ENCODE peak calls at places on chromosomes 2 and 18, in five cellular contexts. One of them, this sample, is unnamed.

GRCh38 chr2:168703926-168704325 is 98.5 kb upstream of the NOSTRIN start:
- DNase-seq in H1: no peak
- DNase-seq in A549: no peak
- DNase-seq in HepG2: no peak
- DNase-seq in K562: no peak
- DNase-seq in this sample: no peak

GRCh38 chr2:226581661-226582060 is 218.0 kb downstream of the IRS1 start:
- DNase-seq in H1: no peak
- DNase-seq in K562: no peak
- DNase-seq in HepG2: no peak
- DNase-seq in A549: no peak
- DNase-seq in this sample: no peak

GRCh38 chr2:121746071-121746578 is 9.3 kb upstream of the TSN start:
- DNase-seq in H1: no peak
- DNase-seq in K562: no peak
- DNase-seq in A549: no peak
- DNase-seq in HepG2: no peak
- DNase-seq in this sample: no peak

GRCh38 chr2:119723121-119723635 is 36.5 kb upstream of the PTPN4 start:
- DNase-seq in A549: no peak
- DNase-seq in H1: no peak
- DNase-seq in K562: no peak
- DNase-seq in HepG2: no peak
- DNase-seq in this sample: no peak

GRCh38 chr2:178241852-178242551 is 47.7 kb downstream of the OSBPL6 start:
- DNase-seq in A549: peak
- DNase-seq in K562: peak
- DNase-seq in H1: no peak
- DNase-seq in HepG2: no peak
- DNase-seq in this sample: peak

GRCh38 chr2:28736034-28736433 is 15.6 kb upstream of the PPP1CB start:
- DNase-seq in K562: no peak
- DNase-seq in HepG2: no peak
- DNase-seq in H1: no peak
- DNase-seq in A549: no peak
- DNase-seq in this sample: no peak

GRCh38 chr2:128310761-128311160 is 7.9 kb downstream of the HS6ST1 start:
- DNase-seq in A549: no peak
- DNase-seq in K562: no peak
- DNase-seq in HepG2: no peak
- DNase-seq in H1: no peak
- DNase-seq in this sample: no peak

GRCh38 chr2:241748468-241749256 is 14.2 kb downstream of the D2HGDH start:
- DNase-seq in HepG2: no peak
- DNase-seq in H1: no peak
- DNase-seq in A549: no peak
- DNase-seq in K562: no peak
- DNase-seq in this sample: no peak

GRCh38 chr2:120747706-120748105 is 12.0 kb downstream of the GLI2 start:
- DNase-seq in HepG2: no peak
- DNase-seq in H1: no peak
- DNase-seq in A549: no peak
- DNase-seq in K562: no peak
- DNase-seq in this sample: no peak

GRCh38 chr18:28390022-28390421 is 213.1 kb upstream of the CDH2 start:
- DNase-seq in H1: no peak
- DNase-seq in HepG2: no peak
- DNase-seq in K562: no peak
- DNase-seq in A549: no peak
- DNase-seq in this sample: no peak

GRCh38 chr2:85852078-85852790 is 36.6 kb downstream of the ST3GAL5 start:
- DNase-seq in K562: no peak
- DNase-seq in H1: no peak
- DNase-seq in A549: no peak
- DNase-seq in HepG2: no peak
- DNase-seq in this sample: no peak

GRCh38 chr2:96245609-96246390 is 20.0 kb downstream of the TMEM127 start:
- DNase-seq in A549: no peak
- DNase-seq in H1: no peak
- DNase-seq in HepG2: no peak
- DNase-seq in K562: no peak
- DNase-seq in this sample: peak

GRCh38 chr2:159856760-159857159 is 58.8 kb upstream of the CD302 start:
- DNase-seq in HepG2: no peak
- DNase-seq in K562: no peak
- DNase-seq in H1: no peak
- DNase-seq in A549: no peak
- DNase-seq in this sample: no peak

GRCh38 chr18:5393779-5394178 is 98.3 kb upstream of the ZBTB14 start:
- DNase-seq in HepG2: no peak
- DNase-seq in A549: no peak
- DNase-seq in H1: no peak
- DNase-seq in K562: no peak
- DNase-seq in this sample: peak

GRCh38 chr2:96260404-96261260 is 5.2 kb downstream of the TMEM127 start:
- DNase-seq in K562: peak
- DNase-seq in HepG2: peak
- DNase-seq in H1: no peak
- DNase-seq in A549: peak
- DNase-seq in this sample: peak

GRCh38 chr18:58768293-58768974 is 96.2 kb upstream of the ZNF532 start:
- DNase-seq in H1: peak
- DNase-seq in K562: peak
- DNase-seq in HepG2: peak
- DNase-seq in A549: peak
- DNase-seq in this sample: peak

GRCh38 chr2:239326831-239327535 is 73.8 kb downstream of the HDAC4 start:
- DNase-seq in A549: no peak
- DNase-seq in K562: no peak
- DNase-seq in HepG2: no peak
- DNase-seq in H1: no peak
- DNase-seq in this sample: peak

GRCh38 chr2:217223222-217223930 is 363.5 kb upstream of the TNP1 start:
- DNase-seq in HepG2: no peak
- DNase-seq in K562: no peak
- DNase-seq in H1: no peak
- DNase-seq in A549: no peak
- DNase-seq in this sample: peak

GRCh38 chr2:235979753-235980459 is 188.3 kb downstream of the GBX2 start:
- DNase-seq in H1: no peak
- DNase-seq in HepG2: no peak
- DNase-seq in K562: no peak
- DNase-seq in A549: no peak
- DNase-seq in this sample: no peak

GRCh38 chr2:38194751-38195150 is 118.8 kb upstream of the CYP1B1 start:
- DNase-seq in HepG2: no peak
- DNase-seq in A549: no peak
- DNase-seq in H1: no peak
- DNase-seq in K562: no peak
- DNase-seq in this sample: no peak
- TF ChIP-seq MAFK in HepG2: no peak
- TF ChIP-seq MAFK in A549: no peak
- TF ChIP-seq MAFK in H1: no peak
- TF ChIP-seq MAFK in K562: no peak
- TF ChIP-seq MAFK in this sample: no peak

GRCh38 chr2:23286765-23287155 is 98.2 kb upstream of the KLHL29 start:
- DNase-seq in H1: no peak
- DNase-seq in HepG2: no peak
- DNase-seq in A549: no peak
- DNase-seq in K562: no peak
- DNase-seq in this sample: peak
- TF ChIP-seq MAFK in H1: no peak
- TF ChIP-seq MAFK in HepG2: no peak
- TF ChIP-seq MAFK in A549: no peak
- TF ChIP-seq MAFK in K562: no peak
- TF ChIP-seq MAFK in this sample: no peak

DNA sequence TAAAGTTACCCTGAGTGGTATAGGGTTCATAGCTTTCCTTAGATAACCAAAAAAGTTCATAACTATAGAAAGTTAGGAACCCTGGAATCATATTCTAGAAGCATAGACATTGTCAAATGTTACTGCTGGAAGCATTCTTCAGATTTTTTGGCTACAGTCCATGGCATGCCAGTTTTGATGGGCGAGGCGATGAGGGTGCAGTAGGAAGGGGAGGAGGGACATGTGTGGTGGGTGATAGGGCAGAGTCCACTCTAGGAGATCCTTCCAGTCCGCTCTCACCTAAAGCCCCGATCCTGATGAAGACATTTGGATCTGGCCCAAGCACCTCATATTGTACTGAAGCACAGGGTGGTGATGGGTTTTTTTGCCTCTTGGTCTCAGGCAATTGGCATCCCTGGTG is 91.8 kb downstream of the HRH4 start:
- DNase-seq in HepG2: no peak
- DNase-seq in H1: no peak
- DNase-seq in K562: no peak
- DNase-seq in A549: no peak
- DNase-seq in this sample: no peak
- TF ChIP-seq MAFK in HepG2: no peak
- TF ChIP-seq MAFK in H1: no peak
- TF ChIP-seq MAFK in K562: no peak
- TF ChIP-seq MAFK in A549: no peak
- TF ChIP-seq MAFK in this sample: no peak

DNA sequence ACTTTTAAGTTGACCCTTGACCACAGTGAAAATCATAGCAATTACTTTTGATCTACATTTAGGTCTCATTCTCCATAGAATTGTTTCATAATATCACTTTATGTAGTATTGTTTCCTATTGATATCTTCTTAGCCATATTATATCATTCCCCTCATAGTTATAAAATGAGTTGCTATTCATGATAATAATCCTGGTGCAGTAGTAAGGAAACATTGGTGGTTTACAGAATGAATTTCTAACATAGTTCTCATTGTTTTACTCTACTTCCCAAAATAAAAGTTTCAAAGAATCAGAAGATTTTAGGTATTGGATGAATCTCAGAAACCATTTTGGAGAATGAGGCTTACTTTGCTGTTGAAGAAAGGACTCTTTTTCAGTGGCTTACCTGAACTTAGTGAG is 246.0 kb downstream of the PARD3B start:
- DNase-seq in H1: no peak
- DNase-seq in HepG2: no peak
- DNase-seq in A549: no peak
- DNase-seq in K562: no peak
- DNase-seq in this sample: peak
- TF ChIP-seq MAFK in H1: no peak
- TF ChIP-seq MAFK in HepG2: no peak
- TF ChIP-seq MAFK in A549: no peak
- TF ChIP-seq MAFK in K562: no peak
- TF ChIP-seq MAFK in this sample: no peak

DNA sequence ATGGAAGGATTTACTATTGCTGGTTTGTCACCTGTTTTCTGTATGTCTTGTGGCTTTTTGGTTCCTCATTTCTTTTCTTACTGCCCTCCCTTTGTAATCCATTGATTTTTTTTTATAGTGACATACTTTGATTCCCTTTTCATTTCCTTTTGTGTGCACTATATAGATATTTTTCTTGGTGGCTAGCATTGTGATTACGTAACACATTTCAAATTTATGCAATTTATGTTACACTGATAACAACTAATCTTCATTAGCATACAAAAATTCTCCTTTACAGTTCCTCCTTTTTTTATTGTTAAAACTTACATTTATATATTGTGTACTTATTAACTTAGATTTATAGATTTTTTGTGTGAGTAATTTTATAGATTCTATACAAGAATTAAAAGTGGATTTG is 80.6 kb downstream of the OTX1 start:
- DNase-seq in H1: no peak
- DNase-seq in HepG2: no peak
- DNase-seq in A549: no peak
- DNase-seq in K562: no peak
- DNase-seq in this sample: no peak
- TF ChIP-seq MAFK in H1: no peak
- TF ChIP-seq MAFK in HepG2: no peak
- TF ChIP-seq MAFK in A549: no peak
- TF ChIP-seq MAFK in K562: no peak
- TF ChIP-seq MAFK in this sample: no peak

GRCh38 chr2:54274781-54275242 is 18.8 kb upstream of the TSPYL6 start:
- DNase-seq in A549: no peak
- DNase-seq in H1: no peak
- DNase-seq in K562: no peak
- DNase-seq in HepG2: no peak
- DNase-seq in this sample: peak
- TF ChIP-seq MAFK in A549: no peak
- TF ChIP-seq MAFK in H1: no peak
- TF ChIP-seq MAFK in K562: no peak
- TF ChIP-seq MAFK in HepG2: no peak
- TF ChIP-seq MAFK in this sample: no peak

GRCh38 chr2:212905640-212906201 is 245.7 kb downstream of the IKZF2 start:
- DNase-seq in HepG2: no peak
- DNase-seq in H1: no peak
- DNase-seq in A549: no peak
- DNase-seq in K562: no peak
- DNase-seq in this sample: peak
- TF ChIP-seq MAFK in HepG2: no peak
- TF ChIP-seq MAFK in H1: no peak
- TF ChIP-seq MAFK in A549: no peak
- TF ChIP-seq MAFK in K562: no peak
- TF ChIP-seq MAFK in this sample: no peak

GRCh38 chr2:64704161-64704560 is 50.4 kb upstream of the SERTAD2 start:
- DNase-seq in HepG2: no peak
- DNase-seq in A549: no peak
- DNase-seq in H1: no peak
- DNase-seq in K562: no peak
- DNase-seq in this sample: no peak
- TF ChIP-seq MAFK in HepG2: no peak
- TF ChIP-seq MAFK in A549: no peak
- TF ChIP-seq MAFK in H1: no peak
- TF ChIP-seq MAFK in K562: no peak
- TF ChIP-seq MAFK in this sample: no peak

DNA sequence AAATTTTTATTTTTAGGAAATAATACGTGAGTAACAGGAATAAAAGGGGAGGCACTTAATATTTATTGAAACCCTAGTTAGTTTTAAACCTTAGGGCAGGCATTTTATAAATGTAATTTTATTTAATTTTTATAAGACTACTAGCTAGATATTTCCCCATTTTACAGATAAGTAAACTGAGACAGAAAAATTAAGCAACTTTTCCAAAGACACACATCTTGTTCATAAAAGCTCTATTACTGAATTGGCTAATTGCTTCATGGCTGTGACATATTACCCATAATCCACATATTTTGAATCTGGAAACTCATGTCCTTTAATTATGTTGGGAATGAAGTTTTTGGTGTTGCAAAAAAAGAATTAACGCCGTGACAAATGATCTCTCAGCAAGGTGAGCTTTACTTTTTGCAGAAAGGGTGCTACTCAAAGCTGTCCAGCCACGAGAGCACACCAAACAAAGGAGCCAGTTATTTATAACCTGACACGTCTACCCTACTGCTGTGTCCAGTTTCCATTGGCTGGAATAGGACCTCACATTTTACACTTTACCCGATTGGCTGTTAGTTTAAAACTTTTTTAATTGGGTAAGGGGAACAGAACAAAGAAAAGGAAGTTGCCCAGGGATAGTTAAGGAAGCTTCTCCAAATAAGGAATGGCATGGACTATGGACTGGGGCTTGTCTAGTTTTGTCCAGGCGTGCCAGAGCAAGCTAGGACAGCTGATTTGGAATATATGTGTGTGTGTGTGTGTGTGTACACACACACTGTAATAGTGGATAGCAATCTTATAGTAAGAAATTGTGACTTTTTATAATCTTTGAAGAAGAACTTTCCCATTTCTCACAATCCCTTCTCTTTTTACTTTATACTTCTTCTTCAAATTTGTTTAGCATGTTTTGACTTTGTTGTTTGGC is 54.2 kb downstream of the COMMD1 start:
- DNase-seq in H1: no peak
- DNase-seq in A549: no peak
- DNase-seq in HepG2: peak
- DNase-seq in K562: no peak
- DNase-seq in this sample: no peak
- TF ChIP-seq MAFK in H1: no peak
- TF ChIP-seq MAFK in A549: no peak
- TF ChIP-seq MAFK in HepG2: no peak
- TF ChIP-seq MAFK in K562: no peak
- TF ChIP-seq MAFK in this sample: no peak